ENCODE peak calls at places on chromosome X, in nine cellular contexts. One of them, this sample, is unnamed.

GRCh38 chrX:41779058-41779564 is 55.1 kb downstream of the GPR82 start:
- DNase-seq in esophagus squamous epithelium: no peak
- DNase-seq in fibroblast of the aortic adventitia: peak
- DNase-seq in ovary: no peak
- DNase-seq in astrocyte of the spinal cord: peak
- DNase-seq in fibroblast of mammary gland: peak
- DNase-seq in body of pancreas: no peak
- DNase-seq in Karpas-422: no peak
- DNase-seq in AG04450: peak
- DNase-seq in this sample: peak

GRCh38 chrX:129618997-129619396 is 35.8 kb downstream of the APLN start:
- DNase-seq in esophagus squamous epithelium: no peak
- DNase-seq in fibroblast of the aortic adventitia: no peak
- DNase-seq in ovary: no peak
- DNase-seq in astrocyte of the spinal cord: no peak
- DNase-seq in fibroblast of mammary gland: no peak
- DNase-seq in body of pancreas: peak
- DNase-seq in Karpas-422: no peak
- DNase-seq in AG04450: no peak
- DNase-seq in this sample: no peak

GRCh38 chrX:104922206-104922621 is 298.3 kb downstream of the TEX13A start:
- DNase-seq in esophagus squamous epithelium: no peak
- DNase-seq in fibroblast of the aortic adventitia: peak
- DNase-seq in ovary: peak
- DNase-seq in astrocyte of the spinal cord: peak
- DNase-seq in fibroblast of mammary gland: peak
- DNase-seq in body of pancreas: peak
- DNase-seq in Karpas-422: peak
- DNase-seq in AG04450: peak
- DNase-seq in this sample: peak

GRCh38 chrX:103571726-103572125 is 13.6 kb upstream of the TCEAL4 start:
- DNase-seq in esophagus squamous epithelium: no peak
- DNase-seq in fibroblast of the aortic adventitia: no peak
- DNase-seq in ovary: no peak
- DNase-seq in astrocyte of the spinal cord: no peak
- DNase-seq in fibroblast of mammary gland: no peak
- DNase-seq in body of pancreas: no peak
- DNase-seq in Karpas-422: no peak
- DNase-seq in AG04450: no peak
- DNase-seq in this sample: no peak

GRCh38 chrX:63506320-63506719 is 155.2 kb upstream of the SPIN4 start:
- DNase-seq in esophagus squamous epithelium: no peak
- DNase-seq in fibroblast of the aortic adventitia: peak
- DNase-seq in ovary: no peak
- DNase-seq in astrocyte of the spinal cord: peak
- DNase-seq in fibroblast of mammary gland: peak
- DNase-seq in body of pancreas: no peak
- DNase-seq in Karpas-422: peak
- DNase-seq in AG04450: no peak
- DNase-seq in this sample: no peak

GRCh38 chrX:152926279-152926678 is 28.4 kb downstream of the ZNF185 start:
- DNase-seq in esophagus squamous epithelium: no peak
- DNase-seq in fibroblast of the aortic adventitia: peak
- DNase-seq in ovary: no peak
- DNase-seq in astrocyte of the spinal cord: peak
- DNase-seq in fibroblast of mammary gland: peak
- DNase-seq in body of pancreas: peak
- DNase-seq in Karpas-422: peak
- DNase-seq in AG04450: no peak
- DNase-seq in this sample: no peak

GRCh38 chrX:66046612-66047235 is 6.8 kb upstream of the VSIG4 start:
- DNase-seq in esophagus squamous epithelium: no peak
- DNase-seq in fibroblast of the aortic adventitia: no peak
- DNase-seq in ovary: no peak
- DNase-seq in astrocyte of the spinal cord: no peak
- DNase-seq in fibroblast of mammary gland: no peak
- DNase-seq in body of pancreas: no peak
- DNase-seq in Karpas-422: peak
- DNase-seq in AG04450: no peak
- DNase-seq in this sample: no peak

GRCh38 chrX:72126539-72127140 is 5.1 kb downstream of the RTL5 start:
- DNase-seq in esophagus squamous epithelium: no peak
- DNase-seq in fibroblast of the aortic adventitia: peak
- DNase-seq in ovary: peak
- DNase-seq in astrocyte of the spinal cord: peak
- DNase-seq in fibroblast of mammary gland: peak
- DNase-seq in body of pancreas: peak
- DNase-seq in Karpas-422: peak
- DNase-seq in AG04450: peak
- DNase-seq in this sample: peak

GRCh38 chrX:43939187-43939926 is 33.8 kb downstream of the NDP start:
- DNase-seq in esophagus squamous epithelium: no peak
- DNase-seq in fibroblast of the aortic adventitia: peak
- DNase-seq in ovary: no peak
- DNase-seq in astrocyte of the spinal cord: peak
- DNase-seq in fibroblast of mammary gland: peak
- DNase-seq in body of pancreas: no peak
- DNase-seq in Karpas-422: peak
- DNase-seq in AG04450: no peak
- DNase-seq in this sample: no peak

GRCh38 chrX:17591741-17592110 is 145.6 kb upstream of the SCML1 start:
- DNase-seq in esophagus squamous epithelium: no peak
- DNase-seq in fibroblast of the aortic adventitia: peak
- DNase-seq in ovary: no peak
- DNase-seq in astrocyte of the spinal cord: peak
- DNase-seq in fibroblast of mammary gland: peak
- DNase-seq in body of pancreas: no peak
- DNase-seq in Karpas-422: no peak
- DNase-seq in AG04450: no peak
- DNase-seq in this sample: peak

GRCh38 chrX:48975041-48975440 is 3.4 kb upstream of the KCND1 start:
- DNase-seq in esophagus squamous epithelium: no peak
- DNase-seq in fibroblast of the aortic adventitia: no peak
- DNase-seq in ovary: no peak
- DNase-seq in astrocyte of the spinal cord: no peak
- DNase-seq in fibroblast of mammary gland: no peak
- DNase-seq in body of pancreas: no peak
- DNase-seq in Karpas-422: no peak
- DNase-seq in AG04450: no peak
- DNase-seq in this sample: no peak

GRCh38 chrX:48971325-48972213 is at the start of gene KCND1:
- DNase-seq in esophagus squamous epithelium: no peak
- DNase-seq in fibroblast of the aortic adventitia: peak
- DNase-seq in ovary: no peak
- DNase-seq in astrocyte of the spinal cord: peak
- DNase-seq in fibroblast of mammary gland: peak
- DNase-seq in body of pancreas: peak
- DNase-seq in Karpas-422: no peak
- DNase-seq in AG04450: no peak
- DNase-seq in this sample: peak

GRCh38 chrX:48974033-48974432 is 2.4 kb upstream of the KCND1 start:
- DNase-seq in esophagus squamous epithelium: no peak
- DNase-seq in fibroblast of the aortic adventitia: no peak
- DNase-seq in ovary: no peak
- DNase-seq in astrocyte of the spinal cord: no peak
- DNase-seq in fibroblast of mammary gland: no peak
- DNase-seq in body of pancreas: no peak
- DNase-seq in Karpas-422: no peak
- DNase-seq in AG04450: no peak
- DNase-seq in this sample: no peak

GRCh38 chrX:48974574-48974973 is 2.9 kb upstream of the KCND1 start:
- DNase-seq in esophagus squamous epithelium: no peak
- DNase-seq in fibroblast of the aortic adventitia: no peak
- DNase-seq in ovary: no peak
- DNase-seq in astrocyte of the spinal cord: no peak
- DNase-seq in fibroblast of mammary gland: no peak
- DNase-seq in body of pancreas: no peak
- DNase-seq in Karpas-422: no peak
- DNase-seq in AG04450: no peak
- DNase-seq in this sample: no peak

DNA sequence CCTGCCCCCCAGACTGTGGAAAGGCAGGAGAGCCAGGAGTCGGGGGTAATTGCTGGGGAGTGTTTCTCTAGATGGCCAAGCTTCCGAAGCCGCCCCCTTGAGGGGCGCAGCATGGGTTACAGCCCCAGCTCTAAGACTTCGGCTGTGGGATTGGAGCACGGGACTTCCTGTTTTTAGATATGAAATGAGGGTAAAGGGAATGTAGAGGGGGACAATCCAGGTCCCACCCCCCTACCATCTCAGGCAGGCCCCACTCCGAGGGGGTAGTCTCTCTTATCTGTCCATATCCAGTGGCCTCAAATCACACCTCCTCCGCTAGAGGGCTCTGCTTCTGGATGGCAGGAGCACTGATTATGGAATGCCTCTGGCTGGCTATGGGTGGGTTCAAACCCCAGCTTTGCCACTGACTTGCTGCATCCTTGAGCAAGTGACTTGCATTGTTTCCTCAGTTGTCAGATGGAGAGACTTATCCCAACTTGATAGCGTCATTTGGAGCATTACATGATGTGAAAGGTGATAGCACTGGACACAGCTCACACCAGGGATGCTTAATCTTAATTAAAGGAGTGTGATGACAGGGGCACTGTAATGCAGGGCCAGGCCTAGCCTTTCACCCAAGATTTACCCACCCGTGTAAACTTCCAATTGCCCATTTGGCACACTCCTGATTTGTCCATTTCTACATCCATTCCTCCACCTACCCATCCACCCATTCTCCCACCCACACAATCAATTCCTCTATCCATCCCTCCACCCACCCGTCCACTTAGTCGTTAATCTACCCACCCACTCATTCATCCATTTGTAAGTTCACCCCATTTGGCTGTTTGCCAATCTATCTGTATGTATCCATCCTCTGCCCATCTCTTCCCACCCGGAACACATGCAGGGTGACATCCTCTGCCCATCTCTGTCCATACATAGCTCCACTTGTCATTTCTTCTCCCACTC is 845 bp upstream of the KCND1 start:
- DNase-seq in esophagus squamous epithelium: no peak
- DNase-seq in fibroblast of the aortic adventitia: peak
- DNase-seq in ovary: no peak
- DNase-seq in astrocyte of the spinal cord: peak
- DNase-seq in fibroblast of mammary gland: peak
- DNase-seq in body of pancreas: peak
- DNase-seq in Karpas-422: peak
- DNase-seq in AG04450: no peak
- DNase-seq in this sample: no peak
- H3K4me3 ChIP-seq in esophagus squamous epithelium: peak
- H3K4me3 ChIP-seq in fibroblast of the aortic adventitia: peak
- H3K4me3 ChIP-seq in ovary: peak
- H3K4me3 ChIP-seq in astrocyte of the spinal cord: peak
- H3K4me3 ChIP-seq in fibroblast of mammary gland: peak
- H3K4me3 ChIP-seq in body of pancreas: no peak
- H3K4me3 ChIP-seq in Karpas-422: no peak
- H3K4me3 ChIP-seq in AG04450: peak
- H3K4me3 ChIP-seq in this sample: peak

GRCh38 chrX:54961750-54962149 is 32.2 kb downstream of the PFKFB1 start:
- DNase-seq in esophagus squamous epithelium: no peak
- DNase-seq in fibroblast of the aortic adventitia: no peak
- DNase-seq in ovary: no peak
- DNase-seq in astrocyte of the spinal cord: no peak
- DNase-seq in fibroblast of mammary gland: no peak
- DNase-seq in body of pancreas: no peak
- DNase-seq in Karpas-422: no peak
- DNase-seq in AG04450: no peak
- DNase-seq in this sample: no peak
- H3K4me3 ChIP-seq in esophagus squamous epithelium: no peak
- H3K4me3 ChIP-seq in fibroblast of the aortic adventitia: no peak
- H3K4me3 ChIP-seq in ovary: no peak
- H3K4me3 ChIP-seq in astrocyte of the spinal cord: no peak
- H3K4me3 ChIP-seq in fibroblast of mammary gland: no peak
- H3K4me3 ChIP-seq in body of pancreas: no peak
- H3K4me3 ChIP-seq in Karpas-422: no peak
- H3K4me3 ChIP-seq in AG04450: no peak
- H3K4me3 ChIP-seq in this sample: no peak

GRCh38 chrX:74284391-74284952 is 19.5 kb upstream of the ZCCHC13 start:
- DNase-seq in esophagus squamous epithelium: no peak
- DNase-seq in fibroblast of the aortic adventitia: no peak
- DNase-seq in ovary: no peak
- DNase-seq in astrocyte of the spinal cord: no peak
- DNase-seq in fibroblast of mammary gland: no peak
- DNase-seq in body of pancreas: no peak
- DNase-seq in Karpas-422: no peak
- DNase-seq in AG04450: no peak
- DNase-seq in this sample: no peak
- H3K4me3 ChIP-seq in esophagus squamous epithelium: no peak
- H3K4me3 ChIP-seq in fibroblast of the aortic adventitia: no peak
- H3K4me3 ChIP-seq in ovary: no peak
- H3K4me3 ChIP-seq in astrocyte of the spinal cord: no peak
- H3K4me3 ChIP-seq in fibroblast of mammary gland: no peak
- H3K4me3 ChIP-seq in body of pancreas: no peak
- H3K4me3 ChIP-seq in Karpas-422: no peak
- H3K4me3 ChIP-seq in AG04450: no peak
- H3K4me3 ChIP-seq in this sample: no peak

GRCh38 chrX:39766882-39767281 is 330.9 kb downstream of the BCOR start:
- DNase-seq in esophagus squamous epithelium: no peak
- DNase-seq in fibroblast of the aortic adventitia: no peak
- DNase-seq in ovary: no peak
- DNase-seq in astrocyte of the spinal cord: peak
- DNase-seq in fibroblast of mammary gland: no peak
- DNase-seq in body of pancreas: no peak
- DNase-seq in Karpas-422: no peak
- DNase-seq in AG04450: no peak
- DNase-seq in this sample: no peak
- H3K4me3 ChIP-seq in esophagus squamous epithelium: no peak
- H3K4me3 ChIP-seq in fibroblast of the aortic adventitia: no peak
- H3K4me3 ChIP-seq in ovary: no peak
- H3K4me3 ChIP-seq in astrocyte of the spinal cord: no peak
- H3K4me3 ChIP-seq in fibroblast of mammary gland: no peak
- H3K4me3 ChIP-seq in body of pancreas: no peak
- H3K4me3 ChIP-seq in Karpas-422: no peak
- H3K4me3 ChIP-seq in AG04450: no peak
- H3K4me3 ChIP-seq in this sample: no peak

GRCh38 chrX:40003982-40004535 is 93.7 kb downstream of the BCOR start:
- DNase-seq in esophagus squamous epithelium: no peak
- DNase-seq in fibroblast of the aortic adventitia: no peak
- DNase-seq in ovary: no peak
- DNase-seq in astrocyte of the spinal cord: no peak
- DNase-seq in fibroblast of mammary gland: no peak
- DNase-seq in body of pancreas: no peak
- DNase-seq in Karpas-422: no peak
- DNase-seq in AG04450: no peak
- DNase-seq in this sample: no peak
- H3K4me3 ChIP-seq in esophagus squamous epithelium: no peak
- H3K4me3 ChIP-seq in fibroblast of the aortic adventitia: no peak
- H3K4me3 ChIP-seq in ovary: no peak
- H3K4me3 ChIP-seq in astrocyte of the spinal cord: no peak
- H3K4me3 ChIP-seq in fibroblast of mammary gland: no peak
- H3K4me3 ChIP-seq in body of pancreas: no peak
- H3K4me3 ChIP-seq in Karpas-422: no peak
- H3K4me3 ChIP-seq in AG04450: no peak
- H3K4me3 ChIP-seq in this sample: no peak